ENCODE peak calls at places on chromosome 12, in five cellular contexts. Z is neuronal stem cell, U is BJ, J is Panc1, X is IMR-90. C is an unnamed sample.
A peak's percentile ranks its signal among the peaks of the same experiment; 100 is the strongest.

GRCh38 chr12:15880721-15881120 is 1.5 kb upstream of the STRAP start:
- DNase-seq in X (no peak), J (no peak), Z (no peak), U (no peak), C (no peak)

GRCh38 chr12:124254126-124254525 is 40.8 kb upstream of the RFLNA start:
- DNase-seq in Z (no peak), X (no peak), J (no peak), U (no peak), C (peak; percentile 33)

GRCh38 chr12:1297206-1297605 is 297.2 kb downstream of the FBXL14 start:
- DNase-seq in Z (no peak), J (no peak), U (peak; percentile 23), X (peak; percentile 43), C (no peak)

GRCh38 chr12:111754671-111755070 is 12.1 kb upstream of the ALDH2 start:
- DNase-seq in X (no peak), Z (no peak), U (no peak), J (no peak), C (no peak)

GRCh38 chr12:127428420-127428819 is 838.5 kb upstream of the TMEM132C start:
- DNase-seq in Z (no peak), J (no peak), X (no peak), U (no peak), C (no peak)

GRCh38 chr12:94092516-94093241 is 55.7 kb upstream of the PLXNC1 start:
- DNase-seq in U (no peak), J (no peak), X (peak; percentile 25), Z (no peak), C (peak; percentile 79)

GRCh38 chr12:107523760-107524558 is 161.6 kb upstream of the PWP1 start:
- DNase-seq in J (no peak), U (no peak), X (no peak), Z (no peak), C (no peak)

GRCh38 chr12:121770388-121770787 is 23.1 kb downstream of the RHOF start:
- DNase-seq in U (no peak), Z (no peak), X (no peak), J (no peak), C (no peak)

GRCh38 chr12:122422769-122423257 is 344 bp upstream of the CLIP1 start:
- DNase-seq in J (no peak), Z (peak; percentile 51), X (peak; percentile 54), U (no peak), C (no peak)

GRCh38 chr12:110436231-110436630 is 13.9 kb downstream of the ARPC3 start:
- DNase-seq in Z (no peak), U (no peak), X (peak; percentile 64), J (no peak), C (no peak)

GRCh38 chr12:54008260-54008552 is 579 bp upstream of the HOXC8 start:
- DNase-seq in X (no peak), J (no peak), Z (no peak), U (no peak), C (no peak)

GRCh38 chr12:54007538-54008259 is 1.1 kb upstream of the HOXC8 start:
- DNase-seq in Z (no peak), J (no peak), U (no peak), X (no peak), C (no peak)

GRCh38 chr12:54010972-54011664 is 2.3 kb downstream of the HOXC8 start:
- DNase-seq in J (no peak), X (no peak), Z (no peak), U (no peak), C (no peak)

GRCh38 chr12:54010053-54010971 is 1.5 kb downstream of the HOXC8 start:
- DNase-seq in J (no peak), U (no peak), Z (no peak), X (no peak), C (no peak)

DNA sequence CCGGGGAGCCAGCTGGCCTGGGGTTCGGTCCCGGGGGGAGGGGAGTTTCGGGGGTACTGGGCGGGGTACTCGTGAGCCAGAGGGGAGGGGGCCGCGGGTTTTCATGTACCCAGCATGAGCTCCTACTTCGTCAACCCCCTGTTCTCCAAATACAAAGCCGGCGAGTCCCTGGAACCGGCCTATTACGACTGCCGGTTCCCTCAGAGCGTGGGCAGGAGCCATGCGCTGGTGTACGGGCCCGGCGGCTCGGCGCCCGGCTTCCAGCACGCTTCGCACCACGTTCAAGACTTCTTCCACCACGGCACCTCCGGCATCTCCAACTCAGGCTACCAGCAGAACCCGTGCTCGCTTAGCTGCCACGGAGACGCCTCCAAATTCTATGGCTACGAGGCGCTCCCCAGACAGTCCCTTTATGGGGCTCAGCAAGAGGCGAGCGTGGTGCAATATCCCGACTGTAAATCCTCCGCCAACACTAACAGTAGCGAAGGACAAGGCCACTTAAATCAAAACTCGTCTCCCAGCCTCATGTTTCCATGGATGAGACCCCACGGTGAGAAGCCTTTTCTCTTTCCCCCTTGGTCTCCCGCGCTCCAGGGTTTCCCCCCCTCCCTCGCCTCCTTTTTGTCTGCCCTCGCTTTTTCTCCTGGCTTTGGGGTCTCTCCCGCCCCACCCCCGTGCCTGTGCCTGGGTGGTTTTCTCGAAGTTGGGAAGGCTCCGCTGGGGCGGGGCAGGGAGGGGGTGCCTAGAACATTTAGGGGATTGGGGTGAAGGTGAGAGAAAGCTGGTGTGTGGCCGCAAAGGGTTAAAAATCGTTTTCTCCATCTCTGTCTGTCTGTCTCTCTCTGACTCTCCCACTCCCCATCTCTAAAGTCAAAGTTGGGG is 627 bp downstream of the HOXC8 start:
- DNase-seq in U (no peak), J (no peak), X (no peak), Z (no peak), C (no peak)
- H3K27me3 ChIP-seq in U (peaks cover 22% of the 10 kb centered on the region), J (no peaks in the 10 kb centered on the region), X (peaks cover 88% of the 10 kb centered on the region), Z (peaks cover 94% of the 10 kb centered on the region), C (no peaks in the 10 kb centered on the region)

GRCh38 chr12:98515368-98516183 is at the start of gene TMPO:
- DNase-seq in Z (peak; percentile 94), X (peak; percentile 87), U (peak; percentile 66), J (peak; percentile 53), C (peak; percentile 88)

GRCh38 chr12:98516184-98516873 is 939 bp downstream of the TMPO start:
- DNase-seq in J (peak; percentile 55), U (peak; percentile 40), X (peak; percentile 81), Z (peak; percentile 74), C (peak; percentile 81)

GRCh38 chr12:98514984-98515367 is 414 bp upstream of the TMPO start:
- DNase-seq in X (no peak), U (no peak), Z (no peak), J (no peak), C (no peak)

GRCh38 chr12:98509063-98509462 is 6.3 kb upstream of the TMPO start:
- DNase-seq in X (no peak), U (no peak), J (no peak), Z (no peak), C (no peak)

GRCh38 chr12:98513379-98514318 is 1.7 kb upstream of the TMPO start:
- DNase-seq in X (no peak), Z (no peak), J (no peak), U (no peak), C (no peak)
- H3K4me3 ChIP-seq in X (no peak overlapping the region), Z (no peak overlapping the region), J (peak overlapping the region; percentile 16), U (no peak overlapping the region), C (no peak overlapping the region)

GRCh38 chr12:13976880-13977279 is 4.5 kb downstream of the GRIN2B start:
- DNase-seq in U (no peak), X (no peak), J (no peak), Z (no peak), C (no peak)
- H3K27me3 ChIP-seq in U (peaks cover 3% of the 10 kb centered on the region), X (peaks cover 8% of the 10 kb centered on the region), J (peaks cover 9% of the 10 kb centered on the region), Z (peaks cover 28% of the 10 kb centered on the region), C (peaks cover 34% of the 10 kb centered on the region)

GRCh38 chr12:32455607-32456063 is 56.3 kb downstream of the FGD4 start:
- DNase-seq in J (peak; percentile 55), Z (peak; percentile 32), U (peak; percentile 45), X (peak; percentile 82), C (no peak)
- H3K4me3 ChIP-seq in J (peak overlapping the region; percentile 9), Z (no peak overlapping the region), U (peak overlapping the region; percentile 18), X (peak overlapping the region; percentile 46), C (peak overlapping the region; percentile 15)

GRCh38 chr12:53963005-53963404 is 8.3 kb downstream of the HOXC12 start:
- DNase-seq in Z (no peak), X (no peak), U (no peak), J (no peak), C (no peak)
- H3K27me3 ChIP-seq in Z (peaks cover 97% of the 10 kb centered on the region), X (peaks cover 93% of the 10 kb centered on the region), U (peaks cover 5% of the 10 kb centered on the region), J (no peaks in the 10 kb centered on the region), C (no peaks in the 10 kb centered on the region)

GRCh38 chr12:21774358-21775129 is at the start of gene KCNJ8:
- DNase-seq in Z (peak; percentile 73), X (peak; percentile 50), J (no peak), U (no peak), C (peak; percentile 77)
- H3K4me3 ChIP-seq in Z (peak within 1 kb of the TSS; percentile 76), X (peak within 1 kb of the TSS; percentile 96), J (peak within 1 kb of the TSS; percentile 34), U (peak within 1 kb of the TSS; percentile 60), C (peak within 1 kb of the TSS; percentile 84)

GRCh38 chr12:49538740-49539403 is at the start of gene KCNH3:
- DNase-seq in X (peak; percentile 41), J (no peak), Z (peak; percentile 70), U (no peak), C (peak; percentile 78)
- H3K27me3 ChIP-seq in X (peaks cover 58% of the 10 kb centered on the region), J (peaks cover 7% of the 10 kb centered on the region), Z (peaks cover 85% of the 10 kb centered on the region), U (peaks cover 30% of the 10 kb centered on the region), C (no peaks in the 10 kb centered on the region)

GRCh38 chr12:4114986-4115385 is 158.6 kb upstream of the CCND2 start:
- DNase-seq in X (no peak), Z (no peak), J (no peak), U (no peak), C (no peak)

GRCh38 chr12:4116251-4117111 is 157.1 kb upstream of the CCND2 start:
- DNase-seq in X (peak; percentile 82), J (no peak), Z (no peak), U (peak; percentile 19), C (no peak)

GRCh38 chr12:4117386-4118016 is 156.1 kb upstream of the CCND2 start:
- DNase-seq in U (no peak), Z (no peak), J (no peak), X (no peak), C (no peak)

GRCh38 chr12:4118017-4118510 is 155.5 kb upstream of the CCND2 start:
- DNase-seq in X (peak; percentile 64), Z (no peak), J (no peak), U (peak; percentile 9), C (peak; percentile 49)

GRCh38 chr12:4115570-4115969 is 158.0 kb upstream of the CCND2 start:
- DNase-seq in J (no peak), U (no peak), Z (no peak), X (no peak), C (no peak)
- H3K4me3 ChIP-seq in J (no peak overlapping the region), U (no peak overlapping the region), Z (no peak overlapping the region), X (no peak overlapping the region), C (no peak overlapping the region)

GRCh38 chr12:73465106-73465505 is 1072.5 kb upstream of the ATXN7L3B start:
- DNase-seq in U (no peak), Z (no peak), J (no peak), X (no peak), C (no peak)

DNA sequence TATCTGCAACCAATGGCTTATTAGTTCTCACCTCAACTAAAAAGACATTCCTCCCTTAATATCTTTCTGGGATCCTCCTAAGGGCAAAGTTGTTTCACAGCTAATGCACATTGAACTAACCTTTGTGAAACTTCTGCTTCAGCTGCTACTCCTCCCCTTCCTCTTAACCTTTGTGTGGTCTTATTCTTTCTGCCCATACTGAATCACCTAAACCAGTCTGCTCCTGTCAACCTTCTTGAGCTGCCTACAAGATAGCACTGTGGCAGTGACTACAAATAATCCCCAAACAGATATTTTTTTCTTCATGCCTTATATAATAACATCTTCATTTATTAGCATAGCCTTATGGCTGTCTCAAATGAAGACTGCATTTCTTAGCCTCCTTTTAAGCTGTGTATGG is 1077.4 kb upstream of the ATXN7L3B start:
- DNase-seq in Z (no peak), U (no peak), X (no peak), J (no peak), C (no peak)
- H3K27me3 ChIP-seq in Z (no peaks in the 10 kb centered on the region), U (no peaks in the 10 kb centered on the region), X (no peaks in the 10 kb centered on the region), J (no peaks in the 10 kb centered on the region), C (no peaks in the 10 kb centered on the region)